ENCODE peak calls at places on chromosome 9, in six cellular contexts. One of them, this sample, is unnamed.

GRCh38 chr9:110104201-110104845 is 103.6 kb downstream of the C9orf152 start:
- DNase-seq in dorsolateral prefrontal cortex: no peak
- DNase-seq in omental fat pad: no peak
- DNase-seq in astrocyte of the spinal cord: peak
- DNase-seq in gastrocnemius medialis: no peak
- DNase-seq in fibroblast of lung: peak
- DNase-seq in this sample: no peak

GRCh38 chr9:93354451-93354850 is 97.0 kb upstream of the FAM120A start:
- DNase-seq in gastrocnemius medialis: no peak
- DNase-seq in omental fat pad: no peak
- DNase-seq in astrocyte of the spinal cord: no peak
- DNase-seq in fibroblast of lung: no peak
- DNase-seq in dorsolateral prefrontal cortex: no peak
- DNase-seq in this sample: no peak

GRCh38 chr9:110933350-110934001 is 104.8 kb downstream of the LPAR1 start:
- DNase-seq in omental fat pad: no peak
- DNase-seq in dorsolateral prefrontal cortex: no peak
- DNase-seq in gastrocnemius medialis: no peak
- DNase-seq in astrocyte of the spinal cord: no peak
- DNase-seq in fibroblast of lung: no peak
- DNase-seq in this sample: no peak

GRCh38 chr9:89789922-89790510 is 185.2 kb downstream of the GADD45G start:
- DNase-seq in dorsolateral prefrontal cortex: no peak
- DNase-seq in fibroblast of lung: no peak
- DNase-seq in gastrocnemius medialis: no peak
- DNase-seq in omental fat pad: no peak
- DNase-seq in astrocyte of the spinal cord: no peak
- DNase-seq in this sample: no peak

GRCh38 chr9:32875748-32876147 is 92.4 kb downstream of the TMEM215 start:
- DNase-seq in gastrocnemius medialis: no peak
- DNase-seq in astrocyte of the spinal cord: no peak
- DNase-seq in fibroblast of lung: no peak
- DNase-seq in omental fat pad: no peak
- DNase-seq in dorsolateral prefrontal cortex: no peak
- DNase-seq in this sample: no peak

GRCh38 chr9:118252027-118252426 is 547.8 kb downstream of the TLR4 start:
- DNase-seq in omental fat pad: no peak
- DNase-seq in astrocyte of the spinal cord: no peak
- DNase-seq in dorsolateral prefrontal cortex: no peak
- DNase-seq in gastrocnemius medialis: no peak
- DNase-seq in fibroblast of lung: no peak
- DNase-seq in this sample: no peak

GRCh38 chr9:72661401-72662135 is 140.2 kb downstream of the TMC1 start:
- DNase-seq in gastrocnemius medialis: no peak
- DNase-seq in astrocyte of the spinal cord: peak
- DNase-seq in omental fat pad: no peak
- DNase-seq in dorsolateral prefrontal cortex: no peak
- DNase-seq in fibroblast of lung: peak
- DNase-seq in this sample: no peak

GRCh38 chr9:1469996-1470395 is 419.8 kb downstream of the DMRT2 start:
- DNase-seq in astrocyte of the spinal cord: no peak
- DNase-seq in omental fat pad: no peak
- DNase-seq in fibroblast of lung: no peak
- DNase-seq in gastrocnemius medialis: no peak
- DNase-seq in dorsolateral prefrontal cortex: no peak
- DNase-seq in this sample: no peak

GRCh38 chr9:93090091-93090655 is 5.8 kb upstream of the CARD19 start:
- DNase-seq in omental fat pad: no peak
- DNase-seq in gastrocnemius medialis: no peak
- DNase-seq in astrocyte of the spinal cord: no peak
- DNase-seq in dorsolateral prefrontal cortex: no peak
- DNase-seq in fibroblast of lung: no peak
- DNase-seq in this sample: no peak

GRCh38 chr9:124873664-124874063 is 11.7 kb downstream of the ARPC5L start:
- DNase-seq in astrocyte of the spinal cord: no peak
- DNase-seq in omental fat pad: no peak
- DNase-seq in gastrocnemius medialis: no peak
- DNase-seq in fibroblast of lung: no peak
- DNase-seq in dorsolateral prefrontal cortex: peak
- DNase-seq in this sample: no peak

GRCh38 chr9:133306242-133307194 is 29.5 kb downstream of the SURF6 start:
- DNase-seq in gastrocnemius medialis: no peak
- DNase-seq in dorsolateral prefrontal cortex: no peak
- DNase-seq in fibroblast of lung: no peak
- DNase-seq in omental fat pad: no peak
- DNase-seq in astrocyte of the spinal cord: peak
- DNase-seq in this sample: no peak

GRCh38 chr9:29213374-29214161 is 1640.3 kb upstream of the C9orf72 start:
- DNase-seq in dorsolateral prefrontal cortex: no peak
- DNase-seq in gastrocnemius medialis: no peak
- DNase-seq in fibroblast of lung: no peak
- DNase-seq in omental fat pad: no peak
- DNase-seq in astrocyte of the spinal cord: peak
- DNase-seq in this sample: no peak

GRCh38 chr9:35814106-35814840 is 569 bp downstream of the HINT2 start:
- DNase-seq in dorsolateral prefrontal cortex: peak
- DNase-seq in astrocyte of the spinal cord: peak
- DNase-seq in omental fat pad: no peak
- DNase-seq in gastrocnemius medialis: no peak
- DNase-seq in fibroblast of lung: peak
- DNase-seq in this sample: no peak

GRCh38 chr9:33686942-33687341 is 108.4 kb upstream of the PRSS3 start:
- DNase-seq in dorsolateral prefrontal cortex: no peak
- DNase-seq in gastrocnemius medialis: no peak
- DNase-seq in fibroblast of lung: no peak
- DNase-seq in astrocyte of the spinal cord: no peak
- DNase-seq in omental fat pad: no peak
- DNase-seq in this sample: no peak

GRCh38 chr9:95780751-95781150 is 94.7 kb upstream of the ERCC6L2 start:
- DNase-seq in gastrocnemius medialis: no peak
- DNase-seq in omental fat pad: no peak
- DNase-seq in dorsolateral prefrontal cortex: no peak
- DNase-seq in astrocyte of the spinal cord: no peak
- DNase-seq in fibroblast of lung: no peak
- DNase-seq in this sample: no peak

GRCh38 chr9:126569036-126569435 is 44.7 kb upstream of the LMX1B start:
- DNase-seq in astrocyte of the spinal cord: peak
- DNase-seq in dorsolateral prefrontal cortex: no peak
- DNase-seq in gastrocnemius medialis: no peak
- DNase-seq in omental fat pad: no peak
- DNase-seq in fibroblast of lung: no peak
- DNase-seq in this sample: no peak

GRCh38 chr9:133949486-133950061 is 42.5 kb downstream of the VAV2 start:
- DNase-seq in dorsolateral prefrontal cortex: no peak
- DNase-seq in omental fat pad: no peak
- DNase-seq in fibroblast of lung: no peak
- DNase-seq in gastrocnemius medialis: no peak
- DNase-seq in astrocyte of the spinal cord: no peak
- DNase-seq in this sample: no peak

GRCh38 chr9:14993891-14994554 is 83.8 kb upstream of the FREM1 start:
- DNase-seq in omental fat pad: no peak
- DNase-seq in astrocyte of the spinal cord: no peak
- DNase-seq in dorsolateral prefrontal cortex: no peak
- DNase-seq in gastrocnemius medialis: no peak
- DNase-seq in fibroblast of lung: no peak
- DNase-seq in this sample: no peak

GRCh38 chr9:19903076-19903475 is 114.2 kb upstream of the SLC24A2 start:
- DNase-seq in astrocyte of the spinal cord: no peak
- DNase-seq in gastrocnemius medialis: no peak
- DNase-seq in omental fat pad: no peak
- DNase-seq in fibroblast of lung: no peak
- DNase-seq in dorsolateral prefrontal cortex: no peak
- DNase-seq in this sample: no peak

GRCh38 chr9:124415852-124416484 is 726 bp upstream of the PSMB7 start:
- DNase-seq in gastrocnemius medialis: no peak
- DNase-seq in dorsolateral prefrontal cortex: no peak
- DNase-seq in omental fat pad: no peak
- DNase-seq in astrocyte of the spinal cord: no peak
- DNase-seq in fibroblast of lung: no peak
- DNase-seq in this sample: no peak

GRCh38 chr9:38227656-38228055 is 158.6 kb upstream of the SHB start:
- DNase-seq in gastrocnemius medialis: no peak
- DNase-seq in fibroblast of lung: peak
- DNase-seq in omental fat pad: no peak
- DNase-seq in dorsolateral prefrontal cortex: no peak
- DNase-seq in astrocyte of the spinal cord: peak
- DNase-seq in this sample: no peak

GRCh38 chr9:93670208-93671029 is 94.0 kb downstream of the PHF2 start:
- DNase-seq in gastrocnemius medialis: peak
- DNase-seq in fibroblast of lung: peak
- DNase-seq in astrocyte of the spinal cord: no peak
- DNase-seq in omental fat pad: peak
- DNase-seq in dorsolateral prefrontal cortex: peak
- DNase-seq in this sample: no peak

GRCh38 chr9:5513966-5514365 is 3.6 kb downstream of the PDCD1LG2 start:
- DNase-seq in dorsolateral prefrontal cortex: no peak
- DNase-seq in fibroblast of lung: no peak
- DNase-seq in omental fat pad: no peak
- DNase-seq in astrocyte of the spinal cord: no peak
- DNase-seq in gastrocnemius medialis: no peak
- DNase-seq in this sample: no peak

DNA sequence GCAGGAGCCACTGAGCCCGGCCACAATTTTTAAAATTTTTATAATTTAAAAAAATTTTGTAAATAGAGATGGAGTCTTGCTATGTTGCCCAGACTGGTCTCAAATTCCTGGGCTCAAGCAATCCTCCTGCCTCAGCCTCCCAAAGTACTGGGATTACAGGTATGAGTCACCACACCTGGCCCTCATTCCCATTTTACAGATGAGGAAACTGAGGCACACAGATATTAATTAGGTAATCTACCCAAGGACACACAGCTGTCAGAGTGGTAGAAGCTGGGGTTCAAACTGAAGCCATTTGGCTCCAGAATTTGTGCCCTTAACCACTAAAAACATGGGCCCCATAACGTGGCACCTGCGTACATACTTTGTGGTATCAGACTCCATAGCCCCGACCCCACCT is 7.5 kb downstream of the TRUB2 start:
- DNase-seq in astrocyte of the spinal cord: no peak
- DNase-seq in omental fat pad: no peak
- DNase-seq in fibroblast of lung: no peak
- DNase-seq in gastrocnemius medialis: no peak
- DNase-seq in dorsolateral prefrontal cortex: no peak
- DNase-seq in this sample: no peak
- TF ChIP-seq CTCF in astrocyte of the spinal cord: no peak
- TF ChIP-seq CTCF in omental fat pad: no peak
- TF ChIP-seq CTCF in fibroblast of lung: no peak
- TF ChIP-seq CTCF in gastrocnemius medialis: no peak
- TF ChIP-seq CTCF in dorsolateral prefrontal cortex: no peak
- TF ChIP-seq CTCF in this sample: no peak

DNA sequence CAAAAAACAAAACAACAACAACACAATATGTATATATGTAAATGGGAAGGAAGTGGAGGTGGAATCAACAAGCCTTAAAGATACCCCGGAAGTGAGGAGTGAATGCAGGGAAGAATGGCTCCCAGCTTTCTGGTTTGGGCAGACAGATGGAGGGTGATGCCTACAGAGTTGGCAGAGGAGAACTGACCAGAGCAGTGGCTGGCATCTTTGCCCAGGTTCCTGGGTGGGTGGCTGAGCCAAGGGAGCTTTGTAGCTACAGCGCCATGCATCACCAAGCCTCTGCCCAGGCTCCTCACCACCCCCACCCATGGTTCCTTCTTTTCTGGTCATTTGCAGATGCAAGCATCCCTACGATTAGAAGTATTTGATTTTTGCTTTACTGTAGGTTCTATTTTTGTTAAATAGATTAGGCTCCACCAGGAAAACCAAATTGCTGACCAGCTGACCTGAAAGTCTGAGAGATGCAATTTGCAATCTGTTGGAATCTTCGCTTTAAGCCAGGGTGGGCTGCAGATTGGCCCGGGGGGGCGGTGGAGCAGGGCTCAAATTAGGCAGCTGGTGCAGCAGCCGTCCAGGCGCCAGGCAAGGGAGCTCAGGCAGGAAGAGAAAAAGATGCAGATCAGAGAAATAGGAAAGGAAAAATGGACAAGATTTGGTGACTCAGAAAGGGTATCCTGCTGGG is 163.3 kb upstream of the TBC1D2 start:
- DNase-seq in gastrocnemius medialis: no peak
- DNase-seq in dorsolateral prefrontal cortex: no peak
- DNase-seq in fibroblast of lung: no peak
- DNase-seq in astrocyte of the spinal cord: no peak
- DNase-seq in omental fat pad: no peak
- DNase-seq in this sample: no peak
- TF ChIP-seq CTCF in gastrocnemius medialis: no peak
- TF ChIP-seq CTCF in dorsolateral prefrontal cortex: no peak
- TF ChIP-seq CTCF in fibroblast of lung: no peak
- TF ChIP-seq CTCF in astrocyte of the spinal cord: no peak
- TF ChIP-seq CTCF in omental fat pad: no peak
- TF ChIP-seq CTCF in this sample: no peak

GRCh38 chr9:121277026-121277425 is 9.1 kb downstream of the GSN start:
- DNase-seq in omental fat pad: no peak
- DNase-seq in astrocyte of the spinal cord: no peak
- DNase-seq in gastrocnemius medialis: no peak
- DNase-seq in fibroblast of lung: no peak
- DNase-seq in dorsolateral prefrontal cortex: no peak
- DNase-seq in this sample: no peak

GRCh38 chr9:121277518-121278275 is 9.7 kb downstream of the GSN start:
- DNase-seq in astrocyte of the spinal cord: peak
- DNase-seq in dorsolateral prefrontal cortex: no peak
- DNase-seq in gastrocnemius medialis: no peak
- DNase-seq in fibroblast of lung: peak
- DNase-seq in omental fat pad: no peak
- DNase-seq in this sample: no peak

GRCh38 chr9:121280715-121281613 is 13.0 kb downstream of the GSN start:
- DNase-seq in fibroblast of lung: no peak
- DNase-seq in astrocyte of the spinal cord: no peak
- DNase-seq in dorsolateral prefrontal cortex: no peak
- DNase-seq in gastrocnemius medialis: no peak
- DNase-seq in omental fat pad: no peak
- DNase-seq in this sample: no peak

GRCh38 chr9:121279841-121280388 is 12.0 kb downstream of the GSN start:
- DNase-seq in gastrocnemius medialis: no peak
- DNase-seq in fibroblast of lung: no peak
- DNase-seq in astrocyte of the spinal cord: no peak
- DNase-seq in dorsolateral prefrontal cortex: no peak
- DNase-seq in omental fat pad: no peak
- DNase-seq in this sample: no peak

GRCh38 chr9:121278535-121279169 is 10.7 kb downstream of the GSN start:
- DNase-seq in astrocyte of the spinal cord: peak
- DNase-seq in dorsolateral prefrontal cortex: peak
- DNase-seq in fibroblast of lung: peak
- DNase-seq in gastrocnemius medialis: peak
- DNase-seq in omental fat pad: no peak
- DNase-seq in this sample: no peak
- TF ChIP-seq CTCF in astrocyte of the spinal cord: peak
- TF ChIP-seq CTCF in dorsolateral prefrontal cortex: peak
- TF ChIP-seq CTCF in fibroblast of lung: peak
- TF ChIP-seq CTCF in gastrocnemius medialis: peak
- TF ChIP-seq CTCF in omental fat pad: peak
- TF ChIP-seq CTCF in this sample: peak

DNA sequence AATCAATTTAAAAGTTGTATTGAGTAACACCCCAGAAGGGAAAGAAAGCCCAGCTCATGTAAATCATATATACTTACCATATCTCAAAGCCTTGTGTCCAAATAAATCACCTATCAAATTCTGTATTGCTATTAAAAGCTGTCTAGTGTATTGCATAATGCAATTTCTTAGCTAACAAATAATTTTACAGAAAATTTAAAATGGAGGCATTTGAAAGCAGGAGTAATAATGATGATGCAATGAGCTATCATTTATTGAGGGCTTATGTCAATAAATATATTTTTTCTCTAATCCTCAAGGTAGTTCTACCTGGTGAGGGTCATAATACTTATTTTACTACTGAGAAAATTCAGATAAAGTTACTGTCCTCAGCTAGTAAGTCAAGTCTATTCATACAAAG is 42.8 kb upstream of the CDK5RAP2 start:
- DNase-seq in fibroblast of lung: no peak
- DNase-seq in gastrocnemius medialis: no peak
- DNase-seq in astrocyte of the spinal cord: no peak
- DNase-seq in omental fat pad: no peak
- DNase-seq in dorsolateral prefrontal cortex: no peak
- DNase-seq in this sample: no peak
- TF ChIP-seq CTCF in fibroblast of lung: no peak
- TF ChIP-seq CTCF in gastrocnemius medialis: no peak
- TF ChIP-seq CTCF in astrocyte of the spinal cord: no peak
- TF ChIP-seq CTCF in omental fat pad: no peak
- TF ChIP-seq CTCF in dorsolateral prefrontal cortex: no peak
- TF ChIP-seq CTCF in this sample: no peak

This sample was measured in D721Med.